ENCODE peak calls at places on chromosomes 3 and 15, in nine cellular contexts. One of them, this sample, is unnamed.
A peak's percentile ranks its signal among the peaks of the same experiment; 100 is the strongest.

GRCh38 chr3:190533511-190534282 is 19.8 kb downstream of the IL1RAP start:
- DNase-seq in spleen: no peak
- DNase-seq in HepG2: no peak
- DNase-seq in body of pancreas: peak; percentile 23
- DNase-seq in cardiac muscle cell: no peak
- DNase-seq in heart right ventricle: peak; percentile 55
- DNase-seq in CD4-positive, alpha-beta T cell: no peak
- DNase-seq in PC-9: no peak
- DNase-seq in ovary: peak; percentile 45
- DNase-seq in this sample: peak; percentile 58

GRCh38 chr3:127786358-127787070 is 35.8 kb downstream of the MGLL start:
- DNase-seq in spleen: peak; percentile 70
- DNase-seq in HepG2: no peak
- DNase-seq in body of pancreas: peak; percentile 28
- DNase-seq in cardiac muscle cell: peak; percentile 43
- DNase-seq in heart right ventricle: peak; percentile 87
- DNase-seq in CD4-positive, alpha-beta T cell: no peak
- DNase-seq in PC-9: no peak
- DNase-seq in ovary: peak; percentile 79
- DNase-seq in this sample: peak; percentile 96

GRCh38 chr3:134917631-134918030 is 122.6 kb downstream of the EPHB1 start:
- DNase-seq in spleen: no peak
- DNase-seq in HepG2: no peak
- DNase-seq in body of pancreas: no peak
- DNase-seq in cardiac muscle cell: no peak
- DNase-seq in heart right ventricle: no peak
- DNase-seq in CD4-positive, alpha-beta T cell: no peak
- DNase-seq in PC-9: no peak
- DNase-seq in ovary: no peak
- DNase-seq in this sample: no peak

GRCh38 chr15:40238481-40238926 is 359 bp upstream of the PAK6 start:
- DNase-seq in spleen: no peak
- DNase-seq in HepG2: no peak
- DNase-seq in body of pancreas: no peak
- DNase-seq in cardiac muscle cell: no peak
- DNase-seq in heart right ventricle: no peak
- DNase-seq in CD4-positive, alpha-beta T cell: no peak
- DNase-seq in PC-9: no peak
- DNase-seq in ovary: no peak
- DNase-seq in this sample: no peak

GRCh38 chr15:64844576-64845140 is 2.9 kb downstream of the PLEKHO2 start:
- DNase-seq in spleen: no peak
- DNase-seq in HepG2: no peak
- DNase-seq in body of pancreas: no peak
- DNase-seq in cardiac muscle cell: no peak
- DNase-seq in heart right ventricle: no peak
- DNase-seq in CD4-positive, alpha-beta T cell: no peak
- DNase-seq in PC-9: no peak
- DNase-seq in ovary: no peak
- DNase-seq in this sample: no peak

GRCh38 chr3:16935766-16936165 is 51.0 kb downstream of the PLCL2 start:
- DNase-seq in spleen: no peak
- DNase-seq in HepG2: no peak
- DNase-seq in body of pancreas: no peak
- DNase-seq in cardiac muscle cell: no peak
- DNase-seq in heart right ventricle: no peak
- DNase-seq in CD4-positive, alpha-beta T cell: no peak
- DNase-seq in PC-9: no peak
- DNase-seq in ovary: no peak
- DNase-seq in this sample: no peak

GRCh38 chr3:146561879-146562278 is 17.5 kb upstream of the PLSCR1 start:
- DNase-seq in spleen: no peak
- DNase-seq in HepG2: no peak
- DNase-seq in body of pancreas: no peak
- DNase-seq in cardiac muscle cell: no peak
- DNase-seq in heart right ventricle: no peak
- DNase-seq in CD4-positive, alpha-beta T cell: no peak
- DNase-seq in PC-9: no peak
- DNase-seq in ovary: no peak
- DNase-seq in this sample: no peak

GRCh38 chr15:83061680-83062079 is 5.4 kb downstream of the BTBD1 start:
- DNase-seq in spleen: no peak
- DNase-seq in HepG2: no peak
- DNase-seq in body of pancreas: no peak
- DNase-seq in cardiac muscle cell: no peak
- DNase-seq in heart right ventricle: no peak
- DNase-seq in CD4-positive, alpha-beta T cell: no peak
- DNase-seq in PC-9: no peak
- DNase-seq in ovary: no peak
- DNase-seq in this sample: no peak

GRCh38 chr3:46186856-46187700 is 21.0 kb downstream of the CCR1 start:
- DNase-seq in spleen: no peak
- DNase-seq in HepG2: no peak
- DNase-seq in body of pancreas: no peak
- DNase-seq in cardiac muscle cell: no peak
- DNase-seq in heart right ventricle: no peak
- DNase-seq in CD4-positive, alpha-beta T cell: no peak
- DNase-seq in PC-9: no peak
- DNase-seq in ovary: no peak
- DNase-seq in this sample: no peak

GRCh38 chr3:26712211-26713026 is 89.8 kb downstream of the LRRC3B start:
- DNase-seq in spleen: no peak
- DNase-seq in HepG2: peak; percentile 34
- DNase-seq in body of pancreas: no peak
- DNase-seq in cardiac muscle cell: peak; percentile 85
- DNase-seq in heart right ventricle: peak; percentile 10
- DNase-seq in CD4-positive, alpha-beta T cell: no peak
- DNase-seq in PC-9: no peak
- DNase-seq in ovary: no peak
- DNase-seq in this sample: no peak

GRCh38 chr3:193883551-193883950 is 252.4 kb upstream of the HES1 start:
- DNase-seq in spleen: no peak
- DNase-seq in HepG2: no peak
- DNase-seq in body of pancreas: no peak
- DNase-seq in cardiac muscle cell: no peak
- DNase-seq in heart right ventricle: no peak
- DNase-seq in CD4-positive, alpha-beta T cell: no peak
- DNase-seq in PC-9: peak; percentile 85
- DNase-seq in ovary: no peak
- DNase-seq in this sample: no peak

GRCh38 chr3:32480596-32480995 is 22.1 kb downstream of the CMTM6 start:
- DNase-seq in spleen: no peak
- DNase-seq in HepG2: no peak
- DNase-seq in body of pancreas: no peak
- DNase-seq in cardiac muscle cell: no peak
- DNase-seq in heart right ventricle: no peak
- DNase-seq in CD4-positive, alpha-beta T cell: no peak
- DNase-seq in PC-9: no peak
- DNase-seq in ovary: no peak
- DNase-seq in this sample: no peak

GRCh38 chr15:56042982-56043980 is 49.9 kb upstream of the NEDD4 start:
- DNase-seq in spleen: no peak
- DNase-seq in HepG2: peak; percentile 52
- DNase-seq in body of pancreas: no peak
- DNase-seq in cardiac muscle cell: no peak
- DNase-seq in heart right ventricle: peak; percentile 10
- DNase-seq in CD4-positive, alpha-beta T cell: no peak
- DNase-seq in PC-9: no peak
- DNase-seq in ovary: no peak
- DNase-seq in this sample: no peak

GRCh38 chr3:177733233-177733632 is 536.0 kb upstream of the TBL1XR1 start:
- DNase-seq in spleen: no peak
- DNase-seq in HepG2: no peak
- DNase-seq in body of pancreas: no peak
- DNase-seq in cardiac muscle cell: no peak
- DNase-seq in heart right ventricle: no peak
- DNase-seq in CD4-positive, alpha-beta T cell: no peak
- DNase-seq in PC-9: no peak
- DNase-seq in ovary: no peak
- DNase-seq in this sample: no peak

GRCh38 chr3:3631114-3631513 is 168.1 kb upstream of the LRRN1 start:
- DNase-seq in spleen: no peak
- DNase-seq in HepG2: no peak
- DNase-seq in body of pancreas: no peak
- DNase-seq in cardiac muscle cell: no peak
- DNase-seq in heart right ventricle: no peak
- DNase-seq in CD4-positive, alpha-beta T cell: no peak
- DNase-seq in PC-9: no peak
- DNase-seq in ovary: no peak
- DNase-seq in this sample: no peak

GRCh38 chr3:118987466-118987865 is 47.2 kb downstream of the IGSF11 start:
- DNase-seq in spleen: no peak
- DNase-seq in HepG2: no peak
- DNase-seq in body of pancreas: peak; percentile 88
- DNase-seq in cardiac muscle cell: no peak
- DNase-seq in heart right ventricle: peak; percentile 58
- DNase-seq in CD4-positive, alpha-beta T cell: no peak
- DNase-seq in PC-9: no peak
- DNase-seq in ovary: peak; percentile 83
- DNase-seq in this sample: peak; percentile 18

GRCh38 chr3:47540281-47540680 is 26.8 kb upstream of the ELP6 start:
- DNase-seq in spleen: no peak
- DNase-seq in HepG2: no peak
- DNase-seq in body of pancreas: no peak
- DNase-seq in cardiac muscle cell: no peak
- DNase-seq in heart right ventricle: no peak
- DNase-seq in CD4-positive, alpha-beta T cell: no peak
- DNase-seq in PC-9: no peak
- DNase-seq in ovary: no peak
- DNase-seq in this sample: no peak

GRCh38 chr15:76140069-76140454 is 80.3 kb downstream of the TMEM266 start:
- DNase-seq in spleen: no peak
- DNase-seq in HepG2: no peak
- DNase-seq in body of pancreas: no peak
- DNase-seq in cardiac muscle cell: no peak
- DNase-seq in heart right ventricle: no peak
- DNase-seq in CD4-positive, alpha-beta T cell: no peak
- DNase-seq in PC-9: no peak
- DNase-seq in ovary: no peak
- DNase-seq in this sample: no peak

GRCh38 chr15:77783636-77784035 is 150.9 kb upstream of the LINGO1 start:
- DNase-seq in spleen: no peak
- DNase-seq in HepG2: no peak
- DNase-seq in body of pancreas: no peak
- DNase-seq in cardiac muscle cell: no peak
- DNase-seq in heart right ventricle: no peak
- DNase-seq in CD4-positive, alpha-beta T cell: no peak
- DNase-seq in PC-9: no peak
- DNase-seq in ovary: no peak
- DNase-seq in this sample: no peak

GRCh38 chr3:38454884-38455638 is 1.4 kb downstream of the ACVR2B start:
- DNase-seq in spleen: peak; percentile 83
- DNase-seq in HepG2: peak; percentile 81
- DNase-seq in body of pancreas: peak; percentile 87
- DNase-seq in cardiac muscle cell: peak; percentile 89
- DNase-seq in heart right ventricle: peak; percentile 76
- DNase-seq in CD4-positive, alpha-beta T cell: no peak
- DNase-seq in PC-9: peak; percentile 53
- DNase-seq in ovary: peak; percentile 89
- DNase-seq in this sample: peak; percentile 91

GRCh38 chr3:163943664-163944063 is 1134.6 kb downstream of the SI start:
- DNase-seq in spleen: no peak
- DNase-seq in HepG2: no peak
- DNase-seq in body of pancreas: no peak
- DNase-seq in cardiac muscle cell: no peak
- DNase-seq in heart right ventricle: no peak
- DNase-seq in CD4-positive, alpha-beta T cell: no peak
- DNase-seq in PC-9: peak; percentile 26
- DNase-seq in ovary: no peak
- DNase-seq in this sample: no peak
- H3K9me3 ChIP-seq in spleen: no peaks in the 10 kb centered on the region
- H3K9me3 ChIP-seq in HepG2: no peaks in the 10 kb centered on the region
- H3K9me3 ChIP-seq in body of pancreas: no peaks in the 10 kb centered on the region
- H3K9me3 ChIP-seq in cardiac muscle cell: no peaks in the 10 kb centered on the region
- H3K9me3 ChIP-seq in heart right ventricle: no peaks in the 10 kb centered on the region
- H3K9me3 ChIP-seq in CD4-positive, alpha-beta T cell: no peaks in the 10 kb centered on the region
- H3K9me3 ChIP-seq in PC-9: peaks cover 4% of the 10 kb centered on the region
- H3K9me3 ChIP-seq in ovary: no peaks in the 10 kb centered on the region
- H3K9me3 ChIP-seq in this sample: peaks cover 3% of the 10 kb centered on the region

DNA sequence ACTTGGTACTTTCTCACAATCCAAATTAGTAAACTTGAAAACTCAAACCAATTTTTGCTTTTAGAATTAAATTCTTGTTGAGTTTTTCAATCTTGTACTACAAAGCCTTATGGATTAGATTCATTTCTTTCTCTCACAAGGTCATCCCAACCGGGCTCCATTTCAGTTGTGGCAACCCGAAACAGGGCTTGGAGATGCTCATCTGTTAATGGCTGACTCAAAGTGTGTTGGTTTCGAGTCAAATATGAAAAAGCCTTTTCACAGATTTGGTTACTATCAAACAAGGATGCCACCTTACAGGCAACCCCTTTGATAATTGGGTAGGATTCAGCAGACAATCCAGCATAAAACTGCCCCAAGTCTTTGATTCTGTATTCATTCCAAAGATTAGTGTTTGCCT is 1.8 kb downstream of the EPM2AIP1 start:
- DNase-seq in spleen: no peak
- DNase-seq in HepG2: no peak
- DNase-seq in body of pancreas: no peak
- DNase-seq in cardiac muscle cell: no peak
- DNase-seq in heart right ventricle: no peak
- DNase-seq in CD4-positive, alpha-beta T cell: no peak
- DNase-seq in PC-9: no peak
- DNase-seq in ovary: no peak
- DNase-seq in this sample: no peak
- H3K9me3 ChIP-seq in spleen: no peaks in the 10 kb centered on the region
- H3K9me3 ChIP-seq in HepG2: no peaks in the 10 kb centered on the region
- H3K9me3 ChIP-seq in body of pancreas: no peaks in the 10 kb centered on the region
- H3K9me3 ChIP-seq in cardiac muscle cell: no peaks in the 10 kb centered on the region
- H3K9me3 ChIP-seq in heart right ventricle: no peaks in the 10 kb centered on the region
- H3K9me3 ChIP-seq in CD4-positive, alpha-beta T cell: no peaks in the 10 kb centered on the region
- H3K9me3 ChIP-seq in PC-9: no peaks in the 10 kb centered on the region
- H3K9me3 ChIP-seq in ovary: no peaks in the 10 kb centered on the region
- H3K9me3 ChIP-seq in this sample: no peaks in the 10 kb centered on the region

GRCh38 chr3:1823867-1824266 is 274.8 kb upstream of the CNTN4 start:
- DNase-seq in spleen: no peak
- DNase-seq in HepG2: no peak
- DNase-seq in body of pancreas: no peak
- DNase-seq in cardiac muscle cell: no peak
- DNase-seq in heart right ventricle: no peak
- DNase-seq in CD4-positive, alpha-beta T cell: no peak
- DNase-seq in PC-9: no peak
- DNase-seq in ovary: no peak
- DNase-seq in this sample: no peak
- H3K9me3 ChIP-seq in spleen: no peaks in the 10 kb centered on the region
- H3K9me3 ChIP-seq in HepG2: peaks cover 95% of the 10 kb centered on the region
- H3K9me3 ChIP-seq in body of pancreas: no peaks in the 10 kb centered on the region
- H3K9me3 ChIP-seq in cardiac muscle cell: no peaks in the 10 kb centered on the region
- H3K9me3 ChIP-seq in heart right ventricle: no peaks in the 10 kb centered on the region
- H3K9me3 ChIP-seq in CD4-positive, alpha-beta T cell: no peaks in the 10 kb centered on the region
- H3K9me3 ChIP-seq in PC-9: no peaks in the 10 kb centered on the region
- H3K9me3 ChIP-seq in ovary: no peaks in the 10 kb centered on the region
- H3K9me3 ChIP-seq in this sample: no peaks in the 10 kb centered on the region

DNA sequence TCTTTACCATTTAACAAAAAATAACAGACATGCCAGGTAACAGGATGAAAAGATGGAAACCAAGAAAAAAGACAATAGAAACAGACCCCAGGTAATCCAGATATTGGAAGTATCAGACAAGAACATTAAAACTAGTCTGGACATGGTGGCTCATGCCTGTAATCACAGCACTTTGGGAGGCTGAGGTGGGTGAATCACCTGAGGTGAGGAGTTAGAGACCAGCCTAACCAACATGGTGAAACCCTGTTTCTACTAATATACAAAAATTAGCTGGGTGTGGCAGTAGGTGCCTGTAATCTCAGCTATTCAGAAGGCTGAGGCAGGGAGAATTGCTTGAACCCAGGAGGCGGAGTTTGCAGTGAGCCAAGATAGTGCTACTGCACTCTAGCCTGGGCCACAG is 40.6 kb downstream of the ACAD9 start:
- DNase-seq in spleen: no peak
- DNase-seq in HepG2: no peak
- DNase-seq in body of pancreas: no peak
- DNase-seq in cardiac muscle cell: no peak
- DNase-seq in heart right ventricle: no peak
- DNase-seq in CD4-positive, alpha-beta T cell: no peak
- DNase-seq in PC-9: no peak
- DNase-seq in ovary: no peak
- DNase-seq in this sample: no peak
- H3K9me3 ChIP-seq in spleen: peaks cover 3% of the 10 kb centered on the region
- H3K9me3 ChIP-seq in HepG2: no peaks in the 10 kb centered on the region
- H3K9me3 ChIP-seq in body of pancreas: peaks cover 11% of the 10 kb centered on the region
- H3K9me3 ChIP-seq in cardiac muscle cell: no peaks in the 10 kb centered on the region
- H3K9me3 ChIP-seq in heart right ventricle: no peaks in the 10 kb centered on the region
- H3K9me3 ChIP-seq in CD4-positive, alpha-beta T cell: no peaks in the 10 kb centered on the region
- H3K9me3 ChIP-seq in PC-9: peaks cover 15% of the 10 kb centered on the region
- H3K9me3 ChIP-seq in ovary: no peaks in the 10 kb centered on the region
- H3K9me3 ChIP-seq in this sample: peaks cover 28% of the 10 kb centered on the region

This sample was measured in mucosa of descending colon.